ENCODE peak calls at places on chromosomes 3 and 15, in six cellular contexts. T is AG09309, P is upper lobe of right lung, W is neural progenitor cell, F is endothelial cell of umbilical vein, Z is OCI-LY7. V is an unnamed sample.

GRCh38 chr15:63978511-63979226 is 67.6 kb downstream of the DAPK2 start:
- DNase-seq in F (no peak), Z (no peak), P (no peak), W (peak), T (no peak), V (no peak)

GRCh38 chr3:197926418-197926817 is 23.6 kb upstream of the RPL35A start:
- DNase-seq in P (no peak), T (no peak), W (peak), Z (peak), F (no peak), V (no peak)

GRCh38 chr15:77457619-77458265 is 37.1 kb downstream of the HMG20A start:
- DNase-seq in Z (peak), F (peak), W (no peak), P (no peak), T (no peak), V (no peak)

GRCh38 chr3:15099364-15100098 is 583 bp upstream of the RBSN start:
- DNase-seq in Z (peak), F (no peak), P (no peak), W (peak), T (no peak), V (no peak)

GRCh38 chr3:194336601-194337355 is 14.3 kb downstream of the CPN2 start:
- DNase-seq in Z (no peak), P (no peak), T (no peak), F (no peak), W (no peak), V (no peak)

GRCh38 chr15:69578792-69579587 is 126.4 kb downstream of the RPLP1 start:
- DNase-seq in F (peak), P (peak), T (no peak), W (no peak), Z (no peak), V (no peak)

GRCh38 chr3:139505829-139506386 is 29.6 kb upstream of the RBP2 start:
- DNase-seq in Z (no peak), W (no peak), F (no peak), T (no peak), P (no peak), V (no peak)

GRCh38 chr3:71421475-71421819 is 162.1 kb downstream of the FOXP1 start:
- DNase-seq in Z (peak), P (no peak), F (no peak), T (no peak), W (no peak), V (no peak)

GRCh38 chr3:134308350-134308891 is 57.8 kb upstream of the RYK start:
- DNase-seq in F (peak), T (peak), P (peak), W (peak), Z (peak), V (peak)

GRCh38 chr15:58627706-58628105 is 121.8 kb downstream of the ADAM10 start:
- DNase-seq in P (no peak), W (no peak), T (no peak), Z (no peak), F (peak), V (no peak)

GRCh38 chr3:133821767-133822638 is 16.4 kb downstream of the SRPRB start:
- DNase-seq in P (no peak), T (peak), W (peak), F (peak), Z (no peak), V (no peak)

GRCh38 chr3:71722693-71723092 is 2.5 kb downstream of the EIF4E3 start:
- DNase-seq in Z (no peak), P (no peak), T (no peak), F (no peak), W (no peak), V (no peak)

GRCh38 chr3:196868297-196868661 is 559 bp downstream of the SENP5 start:
- DNase-seq in W (peak), P (no peak), F (no peak), Z (peak), T (no peak), V (peak)

GRCh38 chr3:113485161-113485609 is 29.8 kb downstream of the SPICE1 start:
- DNase-seq in T (no peak), Z (no peak), F (no peak), W (no peak), P (peak), V (no peak)

GRCh38 chr3:119420196-119420595 is 43.2 kb downstream of the TMEM39A start:
- DNase-seq in Z (no peak), P (no peak), W (peak), F (peak), T (no peak), V (no peak)

GRCh38 chr3:167507954-167508353 is 34.1 kb upstream of the SERPINI2 start:
- DNase-seq in F (no peak), W (no peak), P (no peak), Z (no peak), T (no peak), V (no peak)

GRCh38 chr3:13229291-13229949 is 156.2 kb upstream of the IQSEC1 start:
- DNase-seq in Z (peak), W (peak), T (no peak), F (no peak), P (no peak), V (no peak)

GRCh38 chr3:16906679-16907078 is 21.9 kb downstream of the PLCL2 start:
- DNase-seq in T (no peak), F (peak), Z (no peak), W (no peak), P (no peak), V (no peak)

GRCh38 chr3:116474356-116475200 is 29.3 kb upstream of the LSAMP start:
- DNase-seq in Z (no peak), P (no peak), T (no peak), W (peak), F (no peak), V (peak)

GRCh38 chr3:76869726-76870414 is 170.0 kb upstream of the ROBO2 start:
- DNase-seq in T (no peak), W (no peak), F (no peak), Z (no peak), P (no peak), V (no peak)

GRCh38 chr15:85757073-85757938 is 37.4 kb downstream of the KLHL25 start:
- DNase-seq in T (no peak), W (no peak), Z (no peak), F (no peak), P (peak), V (no peak)

GRCh38 chr3:72316501-72317279 is 531.6 kb downstream of the SHQ1 start:
- DNase-seq in T (no peak), W (no peak), F (no peak), P (no peak), Z (no peak), V (no peak)

GRCh38 chr3:50532062-50532705 is 28.8 kb upstream of the CACNA2D2 start:
- DNase-seq in Z (no peak), T (no peak), F (no peak), P (no peak), W (no peak), V (no peak)

GRCh38 chr3:184546252-184546651 is 15.3 kb upstream of the EPHB3 start:
- DNase-seq in F (no peak), P (peak), Z (peak), T (no peak), W (no peak), V (no peak)

GRCh38 chr15:84715442-84716035 is 400 bp downstream of the SEC11A start:
- DNase-seq in F (peak), W (peak), P (no peak), Z (peak), T (no peak), V (no peak)

GRCh38 chr3:149726716-149727407 is 25.4 kb downstream of the COMMD2 start:
- DNase-seq in W (no peak), T (no peak), Z (no peak), F (no peak), P (no peak), V (no peak)

GRCh38 chr3:40071683-40072238 is 237.7 kb upstream of the EIF1B start:
- DNase-seq in P (no peak), F (no peak), T (no peak), W (no peak), Z (no peak), V (no peak)

GRCh38 chr15:35595656-35596055 is 49.7 kb upstream of the DPH6 start:
- DNase-seq in P (no peak), F (peak), W (no peak), T (no peak), Z (no peak), V (no peak)

GRCh38 chr3:151579571-151580270 is 118.9 kb upstream of the IGSF10 start:
- DNase-seq in T (peak), P (no peak), W (no peak), Z (no peak), F (no peak), V (no peak)

GRCh38 chr3:170719300-170719699 is 133.4 kb upstream of the SLC7A14 start:
- DNase-seq in P (no peak), Z (no peak), W (no peak), F (no peak), T (no peak), V (no peak)

GRCh38 chr15:35886765-35887164 is 340.8 kb upstream of the DPH6 start:
- DNase-seq in T (no peak), Z (no peak), W (no peak), P (no peak), F (peak), V (no peak)

GRCh38 chr3:195247086-195247862 is 23.7 kb downstream of the XXYLT1 start:
- DNase-seq in W (no peak), Z (no peak), F (no peak), P (peak), T (no peak), V (no peak)

GRCh38 chr3:101065962-101066361 is 72.7 kb upstream of the ABI3BP start:
- DNase-seq in W (no peak), F (peak), P (no peak), T (peak), Z (no peak), V (no peak)

GRCh38 chr3:186953011-186953487 is 22.7 kb downstream of the ST6GAL1 start:
- DNase-seq in P (no peak), W (no peak), F (peak), Z (no peak), T (no peak), V (no peak)

GRCh38 chr3:17398959-17399551 is 343.4 kb downstream of the TBC1D5 start:
- DNase-seq in W (no peak), P (no peak), Z (peak), T (no peak), F (no peak), V (no peak)

DNA sequence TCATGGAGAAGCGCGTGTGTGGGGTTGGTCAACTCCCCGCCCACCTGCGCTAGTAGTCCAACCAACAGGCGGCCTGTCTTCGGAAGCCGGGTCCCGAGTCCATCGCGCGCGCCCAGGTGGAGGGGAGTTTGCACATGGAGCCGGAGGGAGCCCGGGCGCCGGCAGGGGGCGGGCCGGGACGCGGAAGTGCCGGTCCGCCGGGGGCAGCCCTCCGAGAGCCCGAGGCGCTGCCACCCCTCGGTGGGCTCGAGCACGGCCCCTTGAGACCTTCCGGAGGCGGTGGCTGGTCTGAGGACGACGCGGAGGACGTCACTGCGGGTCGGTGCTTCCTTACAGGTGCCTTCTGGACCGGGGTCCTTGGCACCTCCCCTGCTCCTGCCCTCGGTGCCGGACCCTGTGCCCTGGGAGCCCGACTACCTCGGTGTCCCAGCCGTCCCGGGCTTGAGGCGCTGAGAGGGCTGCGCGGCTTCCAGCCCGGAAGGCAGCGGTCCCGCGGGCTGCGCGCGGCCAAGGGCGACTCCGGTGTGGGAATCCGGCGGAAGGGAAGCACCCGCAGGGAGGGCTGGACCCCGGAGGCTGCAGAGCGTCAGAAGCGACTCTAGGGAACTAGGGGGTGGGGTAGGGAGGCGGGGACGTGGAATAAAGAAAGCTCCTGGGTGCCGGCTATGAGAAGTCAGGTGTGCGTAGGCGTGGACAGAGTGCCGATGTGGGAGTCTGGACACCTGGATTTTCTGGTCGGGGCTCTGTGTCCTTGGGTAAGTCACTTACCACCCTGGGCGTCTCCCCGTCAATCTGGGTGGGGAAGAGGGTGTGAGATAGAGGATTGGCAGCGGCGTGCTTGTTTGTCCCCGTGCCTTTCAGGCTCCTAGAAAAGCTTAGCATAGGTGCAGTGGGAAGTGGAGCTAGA is 212.3 kb downstream of the FGF12 start:
- DNase-seq in W (peak), F (no peak), T (no peak), Z (no peak), P (peak), V (peak)
- H3K4me3 ChIP-seq in W (peak), F (no peak), T (no peak), Z (no peak), P (peak), V (peak)

DNA sequence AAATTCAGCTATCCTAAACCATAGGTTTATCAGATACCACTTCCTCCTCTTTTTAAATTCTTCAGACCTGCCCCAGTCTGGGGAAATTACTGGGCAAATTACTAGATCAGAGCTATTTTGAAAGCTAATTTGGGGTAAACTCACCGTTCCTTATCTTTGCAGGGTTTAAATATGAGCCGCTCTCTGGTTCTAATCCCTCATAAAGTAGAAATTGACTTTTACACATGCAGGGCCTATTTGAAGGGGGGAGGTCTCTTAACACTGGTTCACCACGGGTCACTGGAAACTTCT is 11.0 kb upstream of the MEIS2 start:
- DNase-seq in W (no peak), T (no peak), Z (no peak), P (no peak), F (no peak), V (no peak)
- H3K4me3 ChIP-seq in W (no peak), T (no peak), Z (no peak), P (no peak), F (no peak), V (no peak)

GRCh38 chr3:111592143-111592542 is 3.0 kb downstream of the ZBED2 start:
- DNase-seq in F (no peak), W (no peak), T (no peak), Z (no peak), P (no peak), V (no peak)
- H3K4me3 ChIP-seq in F (no peak), W (no peak), T (no peak), Z (no peak), P (no peak), V (no peak)

GRCh38 chr15:89404023-89404422 is 69.4 kb upstream of the POLG start:
- DNase-seq in F (no peak), P (no peak), Z (no peak), W (no peak), T (no peak), V (no peak)

GRCh38 chr15:89409184-89409992 is 74.8 kb upstream of the POLG start:
- DNase-seq in T (no peak), P (no peak), F (no peak), Z (no peak), W (peak), V (no peak)

GRCh38 chr15:89408512-89409183 is 74.0 kb upstream of the POLG start:
- DNase-seq in Z (no peak), W (peak), T (no peak), F (peak), P (no peak), V (no peak)

GRCh38 chr15:89406218-89406716 is 71.6 kb upstream of the POLG start:
- DNase-seq in P (no peak), Z (no peak), T (no peak), F (no peak), W (peak), V (no peak)

DNA sequence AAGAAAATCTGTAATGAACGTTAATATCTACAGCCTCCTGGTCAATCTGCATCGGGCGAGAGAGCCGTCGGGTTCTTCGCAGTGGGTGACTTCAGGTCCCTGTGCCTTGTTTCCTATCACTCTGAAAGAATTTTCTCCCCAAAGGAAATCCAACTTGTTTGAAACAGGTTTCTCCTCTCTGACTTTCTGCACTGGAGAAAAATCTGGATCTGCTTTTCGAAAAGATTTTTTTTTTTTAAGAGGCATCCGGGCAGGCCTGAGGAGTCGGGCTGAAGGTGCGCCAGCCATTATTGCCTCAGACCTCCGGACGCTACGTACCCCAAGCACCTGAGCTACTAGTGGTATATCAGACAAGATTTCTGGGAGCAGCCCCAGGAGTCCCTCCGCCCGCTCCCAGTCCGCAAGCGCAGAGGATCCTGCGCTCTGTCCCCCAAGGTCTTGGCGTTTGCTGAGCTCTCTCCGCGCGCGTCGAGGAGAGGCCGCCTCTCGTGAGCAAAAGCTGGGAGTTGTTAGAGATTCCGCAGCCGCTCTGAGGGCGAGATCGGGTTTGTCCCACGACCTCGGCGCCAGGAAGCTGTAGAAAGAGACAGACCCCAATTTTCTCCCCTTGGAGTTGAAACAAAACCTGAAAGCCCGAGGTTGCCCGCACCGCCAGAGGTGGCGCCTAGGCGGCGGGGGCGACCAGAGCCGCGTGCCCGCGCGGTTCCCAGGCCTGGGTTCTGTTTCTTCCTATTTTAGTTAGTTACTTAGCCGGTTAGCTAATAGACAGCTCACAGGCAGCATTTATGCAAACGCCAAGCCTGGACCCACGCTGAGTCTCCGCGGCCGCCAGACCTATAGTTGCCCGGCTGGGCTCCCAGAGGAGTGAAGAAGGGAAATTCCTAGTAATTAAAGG is 72.4 kb upstream of the POLG start:
- DNase-seq in Z (no peak), P (no peak), T (no peak), W (peak), F (no peak), V (no peak)
- H3K4me3 ChIP-seq in Z (no peak), P (peak), T (no peak), W (peak), F (no peak), V (no peak)